ENCODE peak calls at places on chromosome 3, in seven cellular contexts. F, T, D, P, S, E and N are unnamed samples.

GRCh38 chr3:101261506-101261905 is 58.9 kb downstream of the IMPG2 start:
- DNase-seq in P (no peak), T (no peak), E (no peak), S (no peak), F (no peak), D (no peak), N (no peak)

GRCh38 chr3:124118397-124118796 is 126.5 kb upstream of the ROPN1 start:
- DNase-seq in F (no peak), P (no peak), T (no peak), D (no peak), E (no peak), S (no peak), N (no peak)

GRCh38 chr3:173044998-173045397 is 96.0 kb downstream of the SPATA16 start:
- DNase-seq in S (no peak), F (no peak), D (no peak), T (no peak), E (no peak), P (no peak), N (no peak)

GRCh38 chr3:38219609-38220197 is 45.9 kb upstream of the SLC22A13 start:
- DNase-seq in F (no peak), S (no peak), E (no peak), D (no peak), T (no peak), P (no peak), N (no peak)

GRCh38 chr3:86229086-86229774 is 761.7 kb downstream of the VGLL3 start:
- DNase-seq in F (no peak), E (no peak), S (no peak), P (no peak), T (no peak), D (no peak), N (no peak)

GRCh38 chr3:45227946-45228345 is 1.9 kb upstream of the TMEM158 start:
- DNase-seq in D (no peak), P (no peak), T (no peak), S (no peak), E (no peak), F (no peak), N (no peak)

GRCh38 chr3:42179110-42179725 is 86.8 kb downstream of the CCK start:
- DNase-seq in P (peak; percentile 85), F (no peak), E (no peak), T (peak; percentile 65), D (peak; percentile 83), S (peak; percentile 54), N (peak; percentile 26)

GRCh38 chr3:142896996-142897395 is 8.1 kb upstream of the PCOLCE2 start:
- DNase-seq in E (no peak), P (no peak), S (no peak), F (no peak), T (no peak), D (no peak), N (peak; percentile 66)

GRCh38 chr3:196849180-196849721 is 18.5 kb upstream of the SENP5 start:
- DNase-seq in D (no peak), F (no peak), P (no peak), T (no peak), E (no peak), S (no peak), N (no peak)

GRCh38 chr3:158573714-158574113 is 2.7 kb downstream of the MLF1 start:
- DNase-seq in E (no peak), S (no peak), T (no peak), F (no peak), D (peak; percentile 3), P (no peak), N (no peak)

DNA sequence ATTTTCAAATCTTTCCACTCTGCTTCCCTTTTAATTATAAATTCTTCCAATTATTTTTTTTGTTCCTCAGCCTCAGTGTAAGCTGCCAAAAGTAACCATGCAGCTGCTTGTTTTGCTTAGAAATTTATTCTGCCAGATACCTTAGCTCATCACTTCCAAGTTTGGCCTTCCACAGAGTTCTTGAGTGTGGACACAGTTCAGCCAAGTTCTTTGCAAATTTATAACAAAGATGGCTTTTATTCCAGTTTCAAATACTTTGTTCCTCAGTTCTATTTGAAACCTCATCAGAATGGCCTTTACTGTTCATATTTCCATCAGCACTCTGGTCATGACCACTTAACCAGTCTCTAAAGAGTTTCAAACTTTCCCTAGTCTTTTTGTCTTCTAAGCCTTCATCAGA is 10.3 kb downstream of the RTP1 start:
- DNase-seq in T (no peak), F (no peak), D (no peak), S (no peak), E (no peak), P (no peak), N (no peak)
- TF ChIP-seq JUND in T (no peak), F (no peak), D (no peak), S (no peak), E (no peak), P (no peak), N (no peak)

DNA sequence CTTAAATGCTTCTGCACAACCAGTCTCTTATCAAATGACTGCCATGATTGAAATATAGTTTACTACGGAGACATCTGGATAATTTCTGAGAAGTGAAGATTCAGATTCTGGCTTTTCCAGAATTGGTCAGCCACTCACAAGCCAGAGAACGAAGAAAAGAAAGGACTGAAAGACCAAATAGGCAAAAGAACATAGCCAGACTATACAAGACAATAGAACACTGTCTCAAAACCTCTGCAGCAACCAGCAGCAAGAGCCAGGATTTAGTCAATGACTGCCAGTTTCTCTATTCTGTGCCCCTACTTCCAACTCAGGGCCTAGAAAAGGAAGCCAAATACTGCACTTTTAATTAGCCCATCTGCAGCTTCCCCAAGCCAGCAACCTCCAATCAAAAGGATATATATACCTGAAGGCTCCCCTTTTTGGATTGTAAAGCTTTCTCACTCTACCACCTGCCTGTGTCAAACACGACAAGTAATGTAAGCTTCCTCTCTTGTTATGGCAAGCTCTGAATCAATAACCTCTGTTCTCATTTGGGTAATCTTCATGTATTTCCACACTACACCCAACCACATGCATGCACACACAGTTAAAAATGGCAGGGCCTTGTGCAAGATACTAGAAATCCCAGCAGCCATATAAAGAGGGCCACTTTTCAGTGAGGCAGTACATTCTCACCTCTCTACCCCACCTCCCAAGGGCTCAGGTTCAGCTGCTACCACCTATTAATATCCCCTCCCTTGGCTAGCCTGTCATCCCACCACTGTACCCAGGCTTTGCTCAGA is 97.1 kb downstream of the ERC2 start:
- DNase-seq in D (no peak), P (no peak), F (no peak), S (no peak), E (no peak), T (no peak), N (no peak)
- TF ChIP-seq JUND in D (no peak), P (no peak), F (no peak), S (no peak), E (no peak), T (no peak), N (no peak)

GRCh38 chr3:123084738-123085237 is 18.0 kb downstream of the PDIA5 start:
- DNase-seq in E (no peak), P (no peak), T (no peak), F (peak; percentile 40), D (peak; percentile 60), S (no peak), N (no peak)
- TF ChIP-seq JUND in E (no peak), P (no peak), T (no peak), F (no peak), D (no peak), S (no peak), N (no peak)

GRCh38 chr3:178512627-178513026 is 23.6 kb upstream of the KCNMB2 start:
- DNase-seq in F (no peak), D (no peak), E (no peak), P (no peak), S (no peak), T (no peak), N (no peak)
- TF ChIP-seq JUND in F (no peak), D (no peak), E (no peak), P (no peak), S (no peak), T (no peak), N (no peak)

DNA sequence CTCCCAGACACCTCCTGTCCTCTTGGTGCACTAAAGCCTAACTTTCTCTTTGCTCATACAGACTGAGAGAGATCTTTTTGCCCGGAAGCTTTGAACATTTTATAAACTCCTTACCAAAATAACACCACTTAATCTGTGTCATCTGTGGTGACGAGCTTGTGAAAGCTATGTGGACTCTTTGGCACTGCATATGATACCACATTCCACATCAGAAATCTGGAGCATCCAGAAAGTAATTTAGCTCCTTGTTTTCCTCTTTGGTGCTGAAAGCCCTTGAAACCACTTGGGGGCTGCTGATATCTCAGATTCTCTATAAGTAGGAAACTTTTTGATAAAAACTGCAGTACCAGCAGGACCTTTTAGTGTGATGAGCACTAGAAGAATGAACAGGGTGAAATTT is 128.3 kb downstream of the ALCAM start:
- DNase-seq in D (no peak), T (no peak), P (no peak), E (no peak), S (no peak), F (no peak), N (peak; percentile 5)
- TF ChIP-seq JUND in D (no peak), T (no peak), P (no peak), E (no peak), S (no peak), F (no peak), N (no peak)